ENCODE peak calls at places on chromosomes 4 and X, in ten cellular contexts. One of them, this sample, is unnamed.

GRCh38 chr4:38765391-38765790 is 17.4 kb downstream of the TLR10 start:
- DNase-seq in stimulated activated CD4-positive, alpha-beta T cell treated with anti-CD3 and anti-CD28 coated beads, Interleukin-1b, Interleukin-23, amount 100 ng/mL, for 24 hours: no peak
- DNase-seq in activated T-cell treated with anti-CD3 and anti-CD28 coated beads for 48 hours: no peak
- DNase-seq in LoVo: no peak
- DNase-seq in T follicular helper cell: no peak
- DNase-seq in nucleus accumbens: no peak
- DNase-seq in GM12865: no peak
- DNase-seq in tibial nerve: no peak
- DNase-seq in NCI-H1436 treated with DMSO at 0.1 percent for 48 hours: no peak
- DNase-seq in natural killer cell: no peak
- DNase-seq in this sample: no peak

GRCh38 chr4:155787113-155787710 is 28.4 kb downstream of the GUCY1B1 start:
- DNase-seq in stimulated activated CD4-positive, alpha-beta T cell treated with anti-CD3 and anti-CD28 coated beads, Interleukin-1b, Interleukin-23, amount 100 ng/mL, for 24 hours: no peak
- DNase-seq in activated T-cell treated with anti-CD3 and anti-CD28 coated beads for 48 hours: no peak
- DNase-seq in LoVo: peak; percentile 62
- DNase-seq in T follicular helper cell: no peak
- DNase-seq in nucleus accumbens: no peak
- DNase-seq in GM12865: peak; percentile 79
- DNase-seq in tibial nerve: no peak
- DNase-seq in NCI-H1436 treated with DMSO at 0.1 percent for 48 hours: no peak
- DNase-seq in natural killer cell: no peak
- DNase-seq in this sample: no peak

GRCh38 chr4:5033266-5033945 is 14.1 kb upstream of the CYTL1 start:
- DNase-seq in stimulated activated CD4-positive, alpha-beta T cell treated with anti-CD3 and anti-CD28 coated beads, Interleukin-1b, Interleukin-23, amount 100 ng/mL, for 24 hours: no peak
- DNase-seq in activated T-cell treated with anti-CD3 and anti-CD28 coated beads for 48 hours: no peak
- DNase-seq in LoVo: no peak
- DNase-seq in T follicular helper cell: no peak
- DNase-seq in nucleus accumbens: no peak
- DNase-seq in GM12865: peak; percentile 41
- DNase-seq in tibial nerve: no peak
- DNase-seq in NCI-H1436 treated with DMSO at 0.1 percent for 48 hours: no peak
- DNase-seq in natural killer cell: no peak
- DNase-seq in this sample: no peak

GRCh38 chr4:19684079-19684478 is 567.6 kb upstream of the SLIT2 start:
- DNase-seq in stimulated activated CD4-positive, alpha-beta T cell treated with anti-CD3 and anti-CD28 coated beads, Interleukin-1b, Interleukin-23, amount 100 ng/mL, for 24 hours: no peak
- DNase-seq in activated T-cell treated with anti-CD3 and anti-CD28 coated beads for 48 hours: no peak
- DNase-seq in LoVo: no peak
- DNase-seq in T follicular helper cell: no peak
- DNase-seq in nucleus accumbens: no peak
- DNase-seq in GM12865: no peak
- DNase-seq in tibial nerve: no peak
- DNase-seq in NCI-H1436 treated with DMSO at 0.1 percent for 48 hours: no peak
- DNase-seq in natural killer cell: no peak
- DNase-seq in this sample: no peak

GRCh38 chr4:80637190-80637589 is 301.7 kb downstream of the CFAP299 start:
- DNase-seq in stimulated activated CD4-positive, alpha-beta T cell treated with anti-CD3 and anti-CD28 coated beads, Interleukin-1b, Interleukin-23, amount 100 ng/mL, for 24 hours: no peak
- DNase-seq in activated T-cell treated with anti-CD3 and anti-CD28 coated beads for 48 hours: no peak
- DNase-seq in LoVo: no peak
- DNase-seq in T follicular helper cell: no peak
- DNase-seq in nucleus accumbens: no peak
- DNase-seq in GM12865: no peak
- DNase-seq in tibial nerve: no peak
- DNase-seq in NCI-H1436 treated with DMSO at 0.1 percent for 48 hours: no peak
- DNase-seq in natural killer cell: no peak
- DNase-seq in this sample: no peak

GRCh38 chr4:189204616-189205015 is 736.1 kb upstream of the FRG1 start:
- DNase-seq in stimulated activated CD4-positive, alpha-beta T cell treated with anti-CD3 and anti-CD28 coated beads, Interleukin-1b, Interleukin-23, amount 100 ng/mL, for 24 hours: no peak
- DNase-seq in activated T-cell treated with anti-CD3 and anti-CD28 coated beads for 48 hours: no peak
- DNase-seq in LoVo: no peak
- DNase-seq in T follicular helper cell: no peak
- DNase-seq in nucleus accumbens: no peak
- DNase-seq in GM12865: no peak
- DNase-seq in tibial nerve: no peak
- DNase-seq in NCI-H1436 treated with DMSO at 0.1 percent for 48 hours: no peak
- DNase-seq in natural killer cell: no peak
- DNase-seq in this sample: no peak

GRCh38 chr4:7128234-7128633 is 60.4 kb upstream of the GRPEL1 start:
- DNase-seq in stimulated activated CD4-positive, alpha-beta T cell treated with anti-CD3 and anti-CD28 coated beads, Interleukin-1b, Interleukin-23, amount 100 ng/mL, for 24 hours: no peak
- DNase-seq in activated T-cell treated with anti-CD3 and anti-CD28 coated beads for 48 hours: no peak
- DNase-seq in LoVo: no peak
- DNase-seq in T follicular helper cell: no peak
- DNase-seq in nucleus accumbens: no peak
- DNase-seq in GM12865: no peak
- DNase-seq in tibial nerve: no peak
- DNase-seq in NCI-H1436 treated with DMSO at 0.1 percent for 48 hours: no peak
- DNase-seq in natural killer cell: no peak
- DNase-seq in this sample: no peak

GRCh38 chr4:78650106-78651021 is 98.8 kb downstream of the ANXA3 start:
- DNase-seq in stimulated activated CD4-positive, alpha-beta T cell treated with anti-CD3 and anti-CD28 coated beads, Interleukin-1b, Interleukin-23, amount 100 ng/mL, for 24 hours: no peak
- DNase-seq in activated T-cell treated with anti-CD3 and anti-CD28 coated beads for 48 hours: no peak
- DNase-seq in LoVo: no peak
- DNase-seq in T follicular helper cell: no peak
- DNase-seq in nucleus accumbens: no peak
- DNase-seq in GM12865: no peak
- DNase-seq in tibial nerve: no peak
- DNase-seq in NCI-H1436 treated with DMSO at 0.1 percent for 48 hours: no peak
- DNase-seq in natural killer cell: no peak
- DNase-seq in this sample: no peak

GRCh38 chrX:137427813-137428212 is 138.1 kb upstream of the ZIC3 start:
- DNase-seq in stimulated activated CD4-positive, alpha-beta T cell treated with anti-CD3 and anti-CD28 coated beads, Interleukin-1b, Interleukin-23, amount 100 ng/mL, for 24 hours: no peak
- DNase-seq in activated T-cell treated with anti-CD3 and anti-CD28 coated beads for 48 hours: no peak
- DNase-seq in LoVo: no peak
- DNase-seq in T follicular helper cell: no peak
- DNase-seq in nucleus accumbens: no peak
- DNase-seq in GM12865: no peak
- DNase-seq in tibial nerve: no peak
- DNase-seq in NCI-H1436 treated with DMSO at 0.1 percent for 48 hours: no peak
- DNase-seq in natural killer cell: no peak
- DNase-seq in this sample: no peak

GRCh38 chr4:75940692-75941253 is at the start of gene NAAA:
- DNase-seq in stimulated activated CD4-positive, alpha-beta T cell treated with anti-CD3 and anti-CD28 coated beads, Interleukin-1b, Interleukin-23, amount 100 ng/mL, for 24 hours: peak; percentile 54
- DNase-seq in activated T-cell treated with anti-CD3 and anti-CD28 coated beads for 48 hours: peak; percentile 81
- DNase-seq in LoVo: peak; percentile 59
- DNase-seq in T follicular helper cell: peak; percentile 75
- DNase-seq in nucleus accumbens: peak; percentile 62
- DNase-seq in GM12865: peak; percentile 92
- DNase-seq in tibial nerve: peak; percentile 71
- DNase-seq in NCI-H1436 treated with DMSO at 0.1 percent for 48 hours: no peak
- DNase-seq in natural killer cell: peak; percentile 76
- DNase-seq in this sample: peak; percentile 29

GRCh38 chrX:3550160-3550765 is 163.2 kb downstream of the PRKX start:
- DNase-seq in stimulated activated CD4-positive, alpha-beta T cell treated with anti-CD3 and anti-CD28 coated beads, Interleukin-1b, Interleukin-23, amount 100 ng/mL, for 24 hours: no peak
- DNase-seq in activated T-cell treated with anti-CD3 and anti-CD28 coated beads for 48 hours: no peak
- DNase-seq in LoVo: no peak
- DNase-seq in T follicular helper cell: no peak
- DNase-seq in nucleus accumbens: no peak
- DNase-seq in GM12865: peak; percentile 0
- DNase-seq in tibial nerve: no peak
- DNase-seq in NCI-H1436 treated with DMSO at 0.1 percent for 48 hours: no peak
- DNase-seq in natural killer cell: no peak
- DNase-seq in this sample: no peak

This sample was measured in esophagus squamous epithelium.